ENCODE peak calls at places on chromosomes 5 and 9, in four cellular contexts. H, W, D and K are unnamed samples.
A peak's percentile ranks its signal among the peaks of the same experiment; 100 is the strongest.

GRCh38 chr5:79924936-79925893 is 65.8 kb downstream of the MTX3 start:
- DNase-seq in H (no peak), W (no peak), D (no peak), K (no peak)

GRCh38 chr5:123916331-123917121 is 404.5 kb downstream of the CSNK1G3 start:
- DNase-seq in H (no peak), W (no peak), D (peak; percentile 82), K (no peak)

GRCh38 chr9:20683351-20684034 is 566 bp upstream of the FOCAD start:
- DNase-seq in H (peak; percentile 88), W (peak; percentile 67), D (peak; percentile 24), K (peak; percentile 40)

GRCh38 chr5:60340965-60341471 is 358.9 kb downstream of the DEPDC1B start:
- DNase-seq in H (no peak), W (no peak), D (no peak), K (no peak)

GRCh38 chr5:59169101-59169767 is 586.4 kb downstream of the RAB3C start:
- DNase-seq in H (no peak), W (no peak), D (no peak), K (no peak)

GRCh38 chr5:50301756-50302155 is 139.3 kb downstream of the EMB start:
- DNase-seq in H (no peak), W (no peak), D (no peak), K (no peak)

GRCh38 chr9:21070171-21070571 is 7.6 kb downstream of the IFNB1 start:
- DNase-seq in H (peak; percentile 60), W (no peak), D (peak; percentile 79), K (no peak)

GRCh38 chr9:88574993-88575392 is 40.0 kb downstream of the NXNL2 start:
- DNase-seq in H (no peak), W (no peak), D (no peak), K (no peak)

GRCh38 chr5:134465856-134466240 is 54.2 kb upstream of the CDKN2AIPNL start:
- DNase-seq in H (peak; percentile 90), W (no peak), D (peak; percentile 58), K (no peak)

GRCh38 chr9:135582966-135583685 is 21.6 kb downstream of the PAEP start:
- DNase-seq in H (no peak), W (no peak), D (no peak), K (no peak)

GRCh38 chr9:88379352-88379751 is 8.9 kb upstream of the SPIN1 start:
- DNase-seq in H (no peak), W (no peak), D (no peak), K (no peak)

GRCh38 chr9:36039696-36040095 is 3.0 kb downstream of the RECK start:
- DNase-seq in H (no peak), W (no peak), D (no peak), K (no peak)

GRCh38 chr5:94748212-94748611 is 129.7 kb downstream of the SLF1 start:
- DNase-seq in H (no peak), W (no peak), D (no peak), K (no peak)

GRCh38 chr5:158895573-158895972 is 204.1 kb downstream of the EBF1 start:
- DNase-seq in H (no peak), W (no peak), D (no peak), K (no peak)

GRCh38 chr9:71607571-71607970 is 160.7 kb downstream of the CEMIP2 start:
- DNase-seq in H (peak; percentile 37), W (no peak), D (no peak), K (no peak)

GRCh38 chr5:105982526-105982925 is 1688.2 kb downstream of the EFNA5 start:
- DNase-seq in H (no peak), W (no peak), D (no peak), K (no peak)